ENCODE peak calls at places on chromosomes 4 and X, in eight cellular contexts. One of them, this sample, is unnamed.

GRCh38 chrX:103376979-103377324 is 614 bp downstream of the BEX3 start:
- DNase-seq in IMR-90: peak; percentile 27
- DNase-seq in PC-9: no peak
- DNase-seq in K562: no peak
- DNase-seq in Karpas-422: no peak
- DNase-seq in neuronal stem cell: no peak
- DNase-seq in PC-3: peak; percentile 29
- DNase-seq in OCI-LY7: no peak
- DNase-seq in this sample: peak; percentile 21

GRCh38 chrX:72094894-72095293 is 36.8 kb downstream of the RTL5 start:
- DNase-seq in Karpas-422: peak; percentile 68
- DNase-seq in neuronal stem cell: peak; percentile 4
- DNase-seq in PC-9: no peak
- DNase-seq in PC-3: no peak
- DNase-seq in IMR-90: peak; percentile 12
- DNase-seq in K562: peak; percentile 44
- DNase-seq in OCI-LY7: no peak
- DNase-seq in this sample: peak; percentile 4

GRCh38 chrX:10011261-10011931 is 44.2 kb downstream of the CLDN34 start:
- DNase-seq in K562: no peak
- DNase-seq in PC-9: no peak
- DNase-seq in Karpas-422: no peak
- DNase-seq in IMR-90: peak; percentile 29
- DNase-seq in OCI-LY7: no peak
- DNase-seq in neuronal stem cell: no peak
- DNase-seq in PC-3: no peak
- DNase-seq in this sample: no peak

GRCh38 chr4:113899260-113900177 is 79.9 kb downstream of the ARSJ start:
- DNase-seq in Karpas-422: no peak
- DNase-seq in PC-3: no peak
- DNase-seq in IMR-90: no peak
- DNase-seq in neuronal stem cell: no peak
- DNase-seq in OCI-LY7: peak; percentile 74
- DNase-seq in K562: no peak
- DNase-seq in PC-9: no peak
- DNase-seq in this sample: no peak

GRCh38 chr4:15778191-15778741 is at the start of gene CD38:
- DNase-seq in K562: no peak
- DNase-seq in Karpas-422: peak; percentile 65
- DNase-seq in PC-9: no peak
- DNase-seq in neuronal stem cell: peak; percentile 11
- DNase-seq in IMR-90: no peak
- DNase-seq in OCI-LY7: peak; percentile 94
- DNase-seq in PC-3: no peak
- DNase-seq in this sample: peak; percentile 89

GRCh38 chr4:72319596-72319995 is 249.4 kb downstream of the ADAMTS3 start:
- DNase-seq in Karpas-422: no peak
- DNase-seq in K562: no peak
- DNase-seq in IMR-90: peak; percentile 69
- DNase-seq in PC-9: no peak
- DNase-seq in neuronal stem cell: no peak
- DNase-seq in PC-3: peak; percentile 97
- DNase-seq in OCI-LY7: no peak
- DNase-seq in this sample: no peak

GRCh38 chr4:54403700-54404453 is 174.8 kb downstream of the PDGFRA start:
- DNase-seq in K562: peak; percentile 23
- DNase-seq in PC-9: no peak
- DNase-seq in neuronal stem cell: no peak
- DNase-seq in Karpas-422: peak; percentile 46
- DNase-seq in IMR-90: no peak
- DNase-seq in OCI-LY7: no peak
- DNase-seq in PC-3: no peak
- DNase-seq in this sample: no peak

GRCh38 chr4:8774071-8774470 is 97.6 kb downstream of the HMX1 start:
- DNase-seq in PC-9: no peak
- DNase-seq in OCI-LY7: no peak
- DNase-seq in Karpas-422: no peak
- DNase-seq in neuronal stem cell: no peak
- DNase-seq in K562: no peak
- DNase-seq in IMR-90: no peak
- DNase-seq in PC-3: no peak
- DNase-seq in this sample: no peak

GRCh38 chr4:181690498-181690897 is 552.7 kb upstream of the TENM3 start:
- DNase-seq in K562: no peak
- DNase-seq in PC-9: no peak
- DNase-seq in neuronal stem cell: no peak
- DNase-seq in Karpas-422: no peak
- DNase-seq in PC-3: no peak
- DNase-seq in IMR-90: no peak
- DNase-seq in OCI-LY7: no peak
- DNase-seq in this sample: no peak

GRCh38 chr4:48629458-48629857 is 139.4 kb downstream of the ZAR1 start:
- DNase-seq in PC-3: no peak
- DNase-seq in OCI-LY7: no peak
- DNase-seq in K562: peak; percentile 62
- DNase-seq in neuronal stem cell: no peak
- DNase-seq in PC-9: no peak
- DNase-seq in IMR-90: no peak
- DNase-seq in Karpas-422: no peak
- DNase-seq in this sample: no peak

GRCh38 chrX:153821066-153821465 is 9.3 kb downstream of the PDZD4 start:
- DNase-seq in neuronal stem cell: no peak
- DNase-seq in PC-9: no peak
- DNase-seq in PC-3: no peak
- DNase-seq in Karpas-422: no peak
- DNase-seq in IMR-90: no peak
- DNase-seq in OCI-LY7: no peak
- DNase-seq in K562: no peak
- DNase-seq in this sample: no peak

GRCh38 chr4:26838055-26838842 is 22.4 kb upstream of the STIM2 start:
- DNase-seq in OCI-LY7: peak; percentile 49
- DNase-seq in PC-9: no peak
- DNase-seq in IMR-90: no peak
- DNase-seq in PC-3: no peak
- DNase-seq in Karpas-422: no peak
- DNase-seq in neuronal stem cell: no peak
- DNase-seq in K562: no peak
- DNase-seq in this sample: no peak

GRCh38 chr4:170030121-170030520 is 3.9 kb upstream of the MFAP3L start:
- DNase-seq in IMR-90: no peak
- DNase-seq in K562: no peak
- DNase-seq in PC-9: no peak
- DNase-seq in Karpas-422: no peak
- DNase-seq in PC-3: no peak
- DNase-seq in OCI-LY7: no peak
- DNase-seq in neuronal stem cell: no peak
- DNase-seq in this sample: no peak

DNA sequence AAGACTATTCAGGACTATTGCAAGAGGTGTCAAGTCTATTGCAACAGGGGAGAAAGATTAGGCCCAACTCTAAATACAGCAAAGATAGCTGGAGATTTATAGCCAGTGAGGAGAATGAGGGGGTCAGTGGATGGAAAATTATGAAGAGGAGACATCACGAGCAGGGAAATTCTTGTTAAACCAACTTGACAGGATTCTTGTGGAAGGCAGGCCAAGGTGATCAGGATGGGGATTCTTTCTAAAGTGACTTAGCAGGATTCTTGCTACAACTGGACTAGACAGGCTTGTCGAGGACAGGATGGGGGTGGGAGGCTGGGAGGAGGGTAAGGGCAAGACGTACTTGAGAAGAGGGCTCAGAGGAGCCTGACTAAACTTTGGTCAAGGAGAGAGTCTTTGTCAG is 89.0 kb downstream of the PHEX start:
- DNase-seq in OCI-LY7: no peak
- DNase-seq in K562: no peak
- DNase-seq in Karpas-422: no peak
- DNase-seq in IMR-90: no peak
- DNase-seq in neuronal stem cell: no peak
- DNase-seq in PC-9: peak; percentile 79
- DNase-seq in PC-3: no peak
- DNase-seq in this sample: no peak
- H2AFZ ChIP-seq in OCI-LY7: no peak overlapping the region
- H2AFZ ChIP-seq in K562: no peak overlapping the region
- H2AFZ ChIP-seq in Karpas-422: no peak overlapping the region
- H2AFZ ChIP-seq in IMR-90: no peak overlapping the region
- H2AFZ ChIP-seq in neuronal stem cell: peak overlapping the region; percentile 15
- H2AFZ ChIP-seq in PC-9: no peak overlapping the region
- H2AFZ ChIP-seq in PC-3: no peak overlapping the region
- H2AFZ ChIP-seq in this sample: no peak overlapping the region

GRCh38 chr4:13990596-13991589 is 363.4 kb upstream of the BOD1L1 start:
- DNase-seq in K562: no peak
- DNase-seq in OCI-LY7: no peak
- DNase-seq in PC-9: no peak
- DNase-seq in PC-3: no peak
- DNase-seq in neuronal stem cell: no peak
- DNase-seq in IMR-90: peak; percentile 25
- DNase-seq in Karpas-422: no peak
- DNase-seq in this sample: no peak
- H3K27ac ChIP-seq in K562: no peak overlapping the region
- H3K27ac ChIP-seq in OCI-LY7: no peak overlapping the region
- H3K27ac ChIP-seq in PC-9: no peak overlapping the region
- H3K27ac ChIP-seq in PC-3: no peak overlapping the region
- H3K27ac ChIP-seq in neuronal stem cell: no peak overlapping the region
- H3K27ac ChIP-seq in IMR-90: no peak overlapping the region
- H3K27ac ChIP-seq in Karpas-422: no peak overlapping the region
- H3K27ac ChIP-seq in this sample: no peak overlapping the region

DNA sequence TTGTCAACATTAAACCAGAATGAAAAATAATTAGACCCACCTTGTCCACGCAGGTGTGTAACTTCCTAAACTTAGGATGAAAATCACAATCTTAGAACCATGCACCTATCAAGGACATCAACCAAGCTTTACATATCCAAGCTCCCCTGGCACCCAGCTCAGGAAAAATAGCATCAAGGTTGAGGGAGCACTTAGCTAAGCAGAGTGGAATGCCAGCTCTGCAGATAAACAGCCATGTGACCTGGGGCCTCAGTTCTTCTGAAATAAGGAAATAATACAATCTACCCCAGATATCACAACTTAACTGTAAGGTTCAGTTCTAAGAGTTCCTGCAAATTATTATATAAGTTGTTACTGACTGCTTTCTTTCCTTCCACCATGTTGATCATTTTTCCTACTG is 64.7 kb downstream of the DHX15 start:
- DNase-seq in OCI-LY7: no peak
- DNase-seq in IMR-90: peak; percentile 47
- DNase-seq in Karpas-422: no peak
- DNase-seq in PC-9: no peak
- DNase-seq in K562: no peak
- DNase-seq in PC-3: no peak
- DNase-seq in neuronal stem cell: no peak
- DNase-seq in this sample: no peak
- H3K4me3 ChIP-seq in OCI-LY7: no peak overlapping the region
- H3K4me3 ChIP-seq in IMR-90: no peak overlapping the region
- H3K4me3 ChIP-seq in Karpas-422: no peak overlapping the region
- H3K4me3 ChIP-seq in PC-9: no peak overlapping the region
- H3K4me3 ChIP-seq in K562: no peak overlapping the region
- H3K4me3 ChIP-seq in PC-3: no peak overlapping the region
- H3K4me3 ChIP-seq in neuronal stem cell: no peak overlapping the region
- H3K4me3 ChIP-seq in this sample: no peak overlapping the region

DNA sequence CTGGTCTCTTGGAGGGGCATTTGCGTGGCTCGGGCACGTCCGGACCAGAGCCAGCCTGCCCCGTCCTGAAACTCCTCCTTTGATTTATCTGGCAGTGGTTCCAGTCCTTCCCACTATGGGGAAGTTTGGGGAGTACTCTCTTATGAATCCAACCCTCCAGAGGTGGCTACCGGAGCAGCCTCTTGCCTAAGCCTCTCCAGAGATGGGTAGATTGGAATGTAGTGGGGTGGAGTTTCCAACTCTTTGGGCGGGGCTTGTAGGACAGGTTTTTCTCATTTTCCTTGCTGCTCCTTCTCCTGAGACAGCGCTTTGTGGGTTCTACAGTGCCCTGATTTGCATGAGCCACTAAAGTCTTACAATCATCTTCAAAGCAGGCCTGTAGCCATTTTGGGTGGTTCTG is 60.1 kb upstream of the XAGE1B start:
- DNase-seq in PC-9: no peak
- DNase-seq in PC-3: peak; percentile 2
- DNase-seq in IMR-90: no peak
- DNase-seq in neuronal stem cell: no peak
- DNase-seq in OCI-LY7: no peak
- DNase-seq in Karpas-422: no peak
- DNase-seq in K562: no peak
- DNase-seq in this sample: no peak
- H2AFZ ChIP-seq in PC-9: no peak overlapping the region
- H2AFZ ChIP-seq in PC-3: no peak overlapping the region
- H2AFZ ChIP-seq in IMR-90: no peak overlapping the region
- H2AFZ ChIP-seq in neuronal stem cell: no peak overlapping the region
- H2AFZ ChIP-seq in OCI-LY7: no peak overlapping the region
- H2AFZ ChIP-seq in Karpas-422: no peak overlapping the region
- H2AFZ ChIP-seq in K562: no peak overlapping the region
- H2AFZ ChIP-seq in this sample: no peak overlapping the region

DNA sequence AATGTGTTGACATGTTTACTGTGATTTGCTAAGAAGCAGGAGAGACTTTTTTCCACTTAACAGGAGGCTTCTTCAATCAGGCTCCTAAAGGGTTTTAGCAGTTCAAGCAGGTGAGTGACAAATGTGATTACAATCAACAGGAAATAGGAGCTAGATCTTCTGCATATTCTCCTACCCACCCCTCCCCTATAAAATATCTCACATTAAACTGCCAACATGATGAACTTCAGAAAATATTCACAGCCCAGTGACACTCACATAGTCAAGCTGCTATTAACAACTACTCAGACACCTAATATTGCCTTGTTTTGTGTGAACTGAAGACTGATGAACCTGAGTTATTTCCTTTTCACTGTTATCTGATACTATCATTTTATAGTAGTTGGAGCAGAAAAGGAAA is 55.9 kb upstream of the ANTXR2 start:
- DNase-seq in K562: no peak
- DNase-seq in PC-3: no peak
- DNase-seq in neuronal stem cell: no peak
- DNase-seq in PC-9: no peak
- DNase-seq in OCI-LY7: no peak
- DNase-seq in IMR-90: no peak
- DNase-seq in Karpas-422: no peak
- DNase-seq in this sample: no peak
- H3K27ac ChIP-seq in K562: peak overlapping the region; percentile 90
- H3K27ac ChIP-seq in PC-3: peak overlapping the region; percentile 16
- H3K27ac ChIP-seq in neuronal stem cell: no peak overlapping the region
- H3K27ac ChIP-seq in PC-9: no peak overlapping the region
- H3K27ac ChIP-seq in OCI-LY7: no peak overlapping the region
- H3K27ac ChIP-seq in IMR-90: no peak overlapping the region
- H3K27ac ChIP-seq in Karpas-422: no peak overlapping the region
- H3K27ac ChIP-seq in this sample: peak overlapping the region; percentile 97

DNA sequence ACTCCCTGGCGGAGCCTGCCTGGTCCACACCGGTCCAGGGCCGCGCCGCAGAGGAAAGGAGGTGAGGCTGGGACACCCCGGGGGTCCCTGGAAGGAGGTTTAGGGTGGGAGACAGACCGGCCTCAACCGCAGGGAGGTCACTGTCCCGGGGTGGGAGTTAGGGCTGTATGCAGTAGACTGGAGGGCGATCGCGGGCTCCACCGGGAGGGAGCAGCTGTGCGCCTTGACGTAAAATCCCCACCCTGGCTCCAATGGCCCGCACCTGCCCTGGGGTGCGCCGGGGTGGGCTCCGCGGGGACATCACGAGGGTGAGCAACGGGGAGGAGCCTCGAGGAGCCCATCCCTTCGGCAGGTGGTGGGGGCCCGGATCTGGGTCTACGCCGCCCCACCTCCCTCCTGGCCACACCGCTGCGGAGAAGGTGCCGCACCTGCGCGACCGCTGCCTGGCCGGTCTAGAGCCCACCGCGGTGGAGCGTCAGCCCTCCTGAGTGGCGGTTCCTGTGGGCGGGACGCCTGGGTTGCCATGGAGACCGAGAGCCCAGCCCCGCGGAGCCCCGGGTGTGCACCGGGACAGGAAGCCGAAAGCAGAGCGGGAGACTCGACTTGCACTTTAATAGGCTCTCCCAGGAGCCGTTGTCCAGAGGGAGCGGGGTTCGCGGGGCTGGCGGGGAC is 105.1 kb downstream of the ADRA2C start:
- DNase-seq in K562: peak; percentile 7
- DNase-seq in OCI-LY7: no peak
- DNase-seq in neuronal stem cell: peak; percentile 54
- DNase-seq in Karpas-422: no peak
- DNase-seq in PC-3: no peak
- DNase-seq in IMR-90: no peak
- DNase-seq in PC-9: no peak
- DNase-seq in this sample: peak; percentile 13
- H3K4me3 ChIP-seq in K562: no peak overlapping the region
- H3K4me3 ChIP-seq in OCI-LY7: no peak overlapping the region
- H3K4me3 ChIP-seq in neuronal stem cell: peak overlapping the region; percentile 66
- H3K4me3 ChIP-seq in Karpas-422: no peak overlapping the region
- H3K4me3 ChIP-seq in PC-3: no peak overlapping the region
- H3K4me3 ChIP-seq in IMR-90: no peak overlapping the region
- H3K4me3 ChIP-seq in PC-9: no peak overlapping the region
- H3K4me3 ChIP-seq in this sample: no peak overlapping the region